ENCODE peak calls at places on chromosomes 12 and 14, in nine cellular contexts. R is stomach; A is activated CD4-positive, alpha-beta T cell treated with anti-CD3 and anti-CD28 coated beads, Interleukin-2, amount 50 U/mL, for 24 hours; K is Kasumi-1; E is A549; F is mucosa of gallbladder; O is HTR-8/SVneo; Q is NCI-H446; Y is smooth muscle cell of the brain vasculature. V is an unnamed sample.

GRCh38 chr12:53252349-53252916 is 15.7 kb upstream of the ESPL1 start:
- DNase-seq in K (no peak), E (peak), R (peak), Q (no peak), Y (no peak), O (no peak), A (no peak), F (no peak), V (no peak)

GRCh38 chr14:34692348-34692747 is 22.0 kb downstream of the CFL2 start:
- DNase-seq in E (no peak), O (no peak), F (no peak), Q (no peak), R (no peak), A (no peak), Y (no peak), K (no peak), V (no peak)

GRCh38 chr12:115322275-115322674 is 638.3 kb upstream of the TBX3 start:
- DNase-seq in K (no peak), A (no peak), R (no peak), F (no peak), E (no peak), O (no peak), Q (no peak), Y (no peak), V (no peak)

GRCh38 chr14:92692822-92693226 is 55.6 kb downstream of the LGMN start:
- DNase-seq in F (peak), Y (no peak), K (peak), Q (peak), E (no peak), O (no peak), A (no peak), R (peak), V (no peak)

GRCh38 chr12:116508145-116509121 is 50.7 kb upstream of the MAP1LC3B2 start:
- DNase-seq in A (no peak), Q (no peak), O (no peak), K (no peak), R (no peak), Y (no peak), E (no peak), F (no peak), V (no peak)

GRCh38 chr12:6963016-6963731 is 7.3 kb downstream of the PHB2 start:
- DNase-seq in R (peak), Y (no peak), K (no peak), E (no peak), Q (no peak), O (no peak), F (peak), A (no peak), V (no peak)

GRCh38 chr12:122845865-122846621 is 10.8 kb downstream of the HIP1R start:
- DNase-seq in K (no peak), E (no peak), A (no peak), Q (no peak), Y (no peak), F (no peak), R (no peak), O (no peak), V (no peak)

GRCh38 chr14:22973217-22974032 is 8.9 kb downstream of the AJUBA start:
- DNase-seq in A (peak), O (peak), F (peak), R (peak), Y (no peak), E (peak), Q (peak), K (peak), V (no peak)

GRCh38 chr12:131618303-131618658 is 92.6 kb upstream of the SFSWAP start:
- DNase-seq in E (no peak), Q (no peak), F (no peak), A (no peak), K (no peak), Y (no peak), R (no peak), O (no peak), V (no peak)

GRCh38 chr14:61178226-61179060 is 102.7 kb downstream of the TMEM30B start:
- DNase-seq in Y (no peak), K (no peak), F (peak), Q (no peak), O (peak), E (peak), A (peak), R (no peak), V (no peak)

GRCh38 chr14:99625476-99625875 is 19.5 kb upstream of the HHIPL1 start:
- DNase-seq in R (no peak), K (no peak), E (no peak), F (no peak), A (no peak), O (no peak), Q (no peak), Y (no peak), V (no peak)

GRCh38 chr12:40002178-40003169 is 103.4 kb downstream of the SLC2A13 start:
- DNase-seq in F (peak), O (no peak), E (peak), A (no peak), K (no peak), Y (no peak), Q (no peak), R (peak), V (no peak)

V was measured in GOT3.